ENCODE peak calls at places on chromosomes 1 and 21, in seven cellular contexts. Y is H1, M is SK-N-SH, Z is K562, A is HCT116, K is HepG2, R is GM12878. X is an unnamed sample.

GRCh38 chr1:39205102-39205780 is 746 bp downstream of the MACF1 start:
- DNase-seq in Y (no peak), Z (peak), A (no peak), K (no peak), M (no peak), R (no peak), X (peak)

GRCh38 chr21:45308211-45309068 is 20.7 kb upstream of the POFUT2 start:
- DNase-seq in M (no peak), Z (no peak), K (peak), A (no peak), R (no peak), Y (no peak), X (no peak)

GRCh38 chr1:68358439-68358838 is 91.3 kb downstream of the RPE65 start:
- DNase-seq in M (no peak), K (no peak), R (no peak), A (no peak), Y (no peak), Z (no peak), X (no peak)

GRCh38 chr1:213231795-213232231 is 180.8 kb downstream of the RPS6KC1 start:
- DNase-seq in K (no peak), Z (no peak), Y (peak), R (no peak), M (peak), A (no peak), X (no peak)

GRCh38 chr1:20339811-20340457 is 49.3 kb downstream of the VWA5B1 start:
- DNase-seq in K (no peak), Z (no peak), Y (no peak), M (peak), A (no peak), R (no peak), X (no peak)

GRCh38 chr1:119351997-119352396 is 16.6 kb upstream of the HAO2 start:
- DNase-seq in Y (no peak), M (no peak), R (no peak), A (no peak), Z (no peak), K (no peak), X (no peak)

GRCh38 chr1:115706774-115707425 is 61.6 kb downstream of the CASQ2 start:
- DNase-seq in M (peak), R (peak), Z (peak), A (peak), K (peak), Y (no peak), X (peak)

GRCh38 chr1:1940123-1940425 is 21.0 kb upstream of the TMEM52 start:
- DNase-seq in R (no peak), Z (no peak), Y (no peak), A (no peak), M (peak), K (no peak), X (no peak)

GRCh38 chr1:234369784-234370183 is 3.5 kb upstream of the COA6 start:
- DNase-seq in M (no peak), Z (no peak), K (no peak), Y (no peak), R (no peak), A (no peak), X (no peak)

GRCh38 chr1:196538473-196538872 is 69.8 kb downstream of the KCNT2 start:
- DNase-seq in Y (no peak), A (no peak), M (no peak), R (no peak), Z (peak), K (no peak), X (no peak)

GRCh38 chr1:210347112-210347511 is 18.4 kb downstream of the HHAT start:
- DNase-seq in K (no peak), Z (no peak), R (no peak), A (no peak), M (no peak), Y (no peak), X (no peak)

GRCh38 chr1:28830814-28831213 is 18.8 kb downstream of the OPRD1 start:
- DNase-seq in Z (peak), K (no peak), M (peak), R (no peak), Y (no peak), A (no peak), X (no peak)

GRCh38 chr1:89754518-89754917 is 66.3 kb upstream of the LRRC8D start:
- DNase-seq in Y (no peak), Z (no peak), R (no peak), M (no peak), A (no peak), K (no peak), X (no peak)

GRCh38 chr1:154878371-154879355 is 8.6 kb upstream of the KCNN3 start:
- DNase-seq in R (no peak), Z (peak), K (peak), Y (peak), M (peak), A (peak), X (peak)

GRCh38 chr1:9701661-9702060 is 50.1 kb downstream of the PIK3CD start:
- DNase-seq in R (no peak), A (no peak), Y (no peak), Z (no peak), M (no peak), K (no peak), X (no peak)

GRCh38 chr1:204723131-204723787 is 37.7 kb upstream of the LRRN2 start:
- DNase-seq in Z (no peak), K (no peak), A (no peak), R (no peak), Y (no peak), M (no peak), X (no peak)

GRCh38 chr1:239247299-239247698 is 139.1 kb upstream of the CHRM3 start:
- DNase-seq in M (no peak), A (no peak), R (no peak), K (no peak), Y (no peak), Z (no peak), X (no peak)

GRCh38 chr1:53837924-53838653 is at the start of gene NDC1:
- DNase-seq in Y (peak), M (peak), A (peak), Z (peak), K (peak), R (peak), X (peak)

GRCh38 chr1:6097824-6098223 is 52.1 kb downstream of the KCNAB2 start:
- DNase-seq in M (no peak), A (no peak), R (no peak), Z (no peak), Y (no peak), K (no peak), X (no peak)

GRCh38 chr1:26351591-26352337 is 2.2 kb downstream of the CRYBG2 start:
- DNase-seq in Z (peak), R (no peak), A (peak), K (peak), M (no peak), Y (no peak), X (no peak)

GRCh38 chr1:178919581-178919980 is 48.7 kb upstream of the ANGPTL1 start:
- DNase-seq in Z (no peak), K (peak), A (no peak), Y (no peak), R (no peak), M (no peak), X (no peak)

GRCh38 chr1:90709535-90709934 is 7.6 kb downstream of the BARHL2 start:
- DNase-seq in Z (no peak), R (no peak), M (no peak), Y (no peak), A (no peak), K (no peak), X (no peak)

GRCh38 chr1:6424619-6425593 is at the start of gene ESPN:
- DNase-seq in K (no peak), Z (peak), Y (no peak), A (no peak), R (no peak), M (peak), X (peak)

GRCh38 chr1:209884665-209885117 is 53.3 kb upstream of the SYT14 start:
- DNase-seq in R (peak), Z (peak), M (no peak), K (peak), A (peak), Y (no peak), X (no peak)

GRCh38 chr21:45022736-45023135 is 51.6 kb upstream of the ADARB1 start:
- DNase-seq in Y (no peak), Z (no peak), R (no peak), A (no peak), M (no peak), K (no peak), X (no peak)

GRCh38 chr1:5658340-5659316 is 333.6 kb downstream of the NPHP4 start:
- DNase-seq in A (peak), Z (no peak), Y (no peak), K (no peak), M (no peak), R (no peak), X (no peak)

GRCh38 chr1:108831225-108831624 is 25.7 kb downstream of the AKNAD1 start:
- DNase-seq in M (no peak), Y (no peak), Z (no peak), A (no peak), K (no peak), R (no peak), X (no peak)

DNA sequence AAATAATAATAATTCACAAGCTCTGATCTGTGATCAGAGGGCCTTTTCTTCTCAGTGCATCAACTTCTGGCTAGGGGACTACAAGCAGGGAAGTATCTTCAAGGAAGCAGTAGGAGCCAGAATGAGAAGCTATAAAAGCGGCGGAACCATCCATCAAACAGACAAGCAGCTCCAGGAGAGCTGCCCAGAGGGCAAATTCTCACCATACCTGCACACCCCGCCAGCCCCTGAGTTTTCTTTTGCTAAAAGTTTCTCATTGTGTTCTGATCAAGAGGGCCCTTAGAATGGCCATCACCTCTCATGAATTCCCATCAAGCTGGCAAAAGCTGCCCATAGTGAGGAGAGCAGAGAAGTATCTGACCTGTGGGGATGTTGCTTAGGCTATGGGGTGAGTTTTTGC is 99.5 kb downstream of the SMYD2 start:
- DNase-seq in A (no peak), Z (no peak), K (no peak), Y (no peak), R (no peak), M (no peak), X (peak)
- TF ChIP-seq JUND in A (no peak), Z (no peak), K (no peak), Y (no peak), R (no peak), M (no peak), X (peak)

DNA sequence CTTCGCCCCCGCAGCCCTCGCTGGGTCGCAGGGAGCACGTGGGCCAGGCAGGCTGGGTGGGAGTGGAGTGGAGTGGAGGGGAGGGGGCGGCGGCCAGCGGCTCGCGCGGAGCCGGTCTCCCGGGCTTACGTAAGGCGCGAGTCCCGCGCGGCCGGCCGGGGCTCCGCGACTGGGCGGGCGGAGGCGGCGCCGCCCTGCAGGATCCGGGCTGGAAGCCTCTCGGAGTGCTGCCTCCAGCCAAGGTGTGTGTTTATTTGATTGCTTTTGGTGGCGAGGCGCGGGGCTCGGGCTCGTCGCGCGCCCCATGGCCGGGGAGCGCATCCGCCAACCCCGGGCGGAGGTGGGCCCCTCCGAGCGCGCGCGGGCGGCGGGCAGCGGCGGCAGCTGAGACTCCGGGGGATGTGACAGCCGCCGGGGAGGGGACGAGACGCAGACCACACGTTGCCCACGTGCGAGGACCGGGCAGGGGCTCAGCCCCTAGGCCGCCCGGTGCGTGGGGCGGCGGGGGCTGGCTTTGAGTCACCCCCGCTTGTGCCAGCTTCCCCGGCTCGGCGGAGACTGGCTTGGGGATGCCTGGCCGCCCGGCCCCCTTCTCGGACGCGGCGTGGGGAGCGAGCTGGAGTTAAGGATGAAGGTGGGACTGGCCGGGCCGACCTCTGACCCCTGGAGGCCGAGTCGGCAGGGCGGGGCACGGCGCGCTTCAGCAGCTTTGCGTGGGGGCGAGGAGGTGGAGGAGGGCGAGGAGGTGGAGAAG is 402 bp upstream of the AK4 start:
- DNase-seq in A (no peak), R (no peak), Y (no peak), M (peak), Z (peak), K (no peak), X (peak)
- TF ChIP-seq JUND in A (no peak), R (no peak), Y (no peak), M (no peak), Z (no peak), K (no peak), X (no peak)

GRCh38 chr1:60922304-60922703 is 160.1 kb upstream of the NFIA start:
- DNase-seq in M (no peak), R (no peak), A (no peak), Y (no peak), K (no peak), Z (no peak), X (no peak)
- TF ChIP-seq JUND in M (no peak), R (no peak), A (no peak), Y (no peak), K (no peak), Z (no peak), X (no peak)

DNA sequence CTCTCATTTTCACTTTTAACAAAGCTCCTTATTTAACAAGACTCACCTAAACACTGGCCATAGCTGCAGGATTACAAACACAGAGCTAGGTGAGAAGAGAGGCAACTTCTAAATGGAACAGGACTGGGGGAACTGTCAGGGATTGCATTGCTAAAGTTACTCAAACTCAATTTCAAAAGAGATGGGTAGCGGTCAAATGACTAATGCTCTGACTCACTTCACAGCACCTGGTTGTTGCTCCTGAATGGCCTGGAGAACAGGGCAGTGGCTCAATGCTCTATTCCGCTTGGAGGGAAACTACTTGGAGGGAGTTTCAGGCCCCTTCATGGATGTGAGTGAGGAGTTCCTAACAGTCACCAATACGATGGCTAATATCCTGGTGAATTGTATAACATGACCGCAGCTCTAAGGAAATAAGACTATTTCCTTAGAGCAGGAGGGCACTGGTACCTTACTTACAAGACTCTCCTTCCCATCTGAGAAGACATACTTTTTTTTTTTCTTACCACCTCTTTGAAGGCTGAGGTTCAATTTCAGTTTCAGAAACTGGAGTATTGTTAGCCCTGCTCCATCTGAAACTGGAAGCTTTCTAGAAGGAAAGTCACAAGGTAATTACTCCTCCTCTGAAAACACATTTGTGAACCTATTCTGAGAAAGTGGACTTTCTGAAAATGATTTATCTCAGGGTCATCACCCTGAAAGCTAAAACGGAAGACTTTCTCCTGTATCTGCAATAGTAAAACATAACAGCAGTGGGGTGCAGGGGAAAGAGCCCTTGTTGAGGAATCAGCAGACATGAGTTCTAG is 9.5 kb downstream of the DPT start:
- DNase-seq in M (no peak), K (peak), A (peak), R (peak), Z (no peak), Y (no peak), X (no peak)
- TF ChIP-seq JUND in M (no peak), K (no peak), A (peak), R (no peak), Z (no peak), Y (no peak), X (no peak)

DNA sequence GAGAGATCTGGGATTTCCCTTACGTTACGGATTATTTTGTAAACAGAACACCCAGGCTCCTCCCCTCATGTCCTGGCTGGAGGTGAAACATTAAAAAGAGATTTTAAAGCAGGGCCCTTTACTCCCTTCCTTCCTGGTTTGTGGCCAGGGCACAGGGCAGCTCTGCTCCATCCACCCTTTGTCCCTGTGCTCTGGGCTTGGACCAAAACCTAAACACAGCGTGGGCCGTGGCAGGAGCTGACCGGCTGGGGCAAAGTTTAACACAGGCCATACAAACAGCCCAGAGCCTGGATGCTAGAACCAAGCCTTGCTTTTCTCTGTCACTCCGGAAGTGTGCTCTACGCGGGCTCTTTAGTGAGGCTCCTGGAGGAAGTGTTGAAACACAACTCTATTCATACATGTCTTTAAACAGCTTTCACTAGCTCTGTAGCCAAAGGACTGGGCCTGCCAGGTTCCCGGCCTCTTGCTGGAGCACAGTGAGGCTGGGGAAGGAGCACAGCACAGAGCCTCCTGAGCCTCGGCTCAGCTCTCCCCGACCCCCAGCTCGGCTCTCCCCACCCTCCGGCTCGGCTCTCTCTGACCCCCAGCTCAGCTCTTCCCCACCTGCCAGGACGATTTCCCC is 84.7 kb downstream of the PDE9A start:
- DNase-seq in M (no peak), Z (no peak), K (peak), Y (no peak), R (no peak), A (no peak), X (no peak)
- TF ChIP-seq JUND in M (no peak), Z (no peak), K (no peak), Y (no peak), R (no peak), A (no peak), X (no peak)

GRCh38 chr1:188867614-188868013 is 1610.0 kb downstream of the BRINP3 start:
- DNase-seq in Z (no peak), A (no peak), Y (no peak), R (no peak), M (no peak), K (no peak), X (no peak)

GRCh38 chr1:188872376-188872775 is 1605.3 kb downstream of the BRINP3 start:
- DNase-seq in R (no peak), A (no peak), K (no peak), M (no peak), Z (no peak), Y (no peak), X (no peak)
- TF ChIP-seq JUND in R (no peak), A (no peak), K (no peak), M (no peak), Z (no peak), Y (no peak), X (no peak)

DNA sequence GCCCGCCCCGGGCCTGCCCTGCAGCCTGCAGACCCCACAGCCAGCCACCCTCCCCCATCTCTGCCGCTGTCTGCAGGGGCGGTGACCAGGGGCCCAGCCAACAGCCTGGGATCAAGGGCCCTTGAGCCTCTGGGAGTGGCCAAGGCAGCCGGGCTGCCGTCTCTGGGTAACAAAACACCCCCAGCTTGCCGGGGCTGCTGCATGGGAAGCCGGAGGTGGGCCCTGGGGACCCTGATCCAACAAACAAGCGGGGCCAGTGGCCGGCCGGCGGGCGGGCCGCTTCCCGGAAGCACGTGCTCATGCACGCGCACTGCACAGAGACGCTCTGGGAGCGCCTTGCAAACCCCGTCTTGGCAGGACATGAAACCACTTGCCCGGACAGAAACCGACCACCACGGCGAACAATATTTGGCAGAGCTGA is 13.2 kb downstream of the MEGF6 start:
- DNase-seq in Z (no peak), R (no peak), Y (no peak), M (no peak), K (no peak), A (no peak), X (no peak)
- TF ChIP-seq JUND in Z (no peak), R (no peak), Y (no peak), M (no peak), K (no peak), A (no peak), X (no peak)

GRCh38 chr1:51955797-51956527 is 34.5 kb downstream of the RAB3B start:
- DNase-seq in K (no peak), M (no peak), A (no peak), R (peak), Z (no peak), Y (no peak), X (no peak)
- TF ChIP-seq JUND in K (no peak), M (no peak), A (peak), R (no peak), Z (no peak), Y (no peak), X (no peak)

DNA sequence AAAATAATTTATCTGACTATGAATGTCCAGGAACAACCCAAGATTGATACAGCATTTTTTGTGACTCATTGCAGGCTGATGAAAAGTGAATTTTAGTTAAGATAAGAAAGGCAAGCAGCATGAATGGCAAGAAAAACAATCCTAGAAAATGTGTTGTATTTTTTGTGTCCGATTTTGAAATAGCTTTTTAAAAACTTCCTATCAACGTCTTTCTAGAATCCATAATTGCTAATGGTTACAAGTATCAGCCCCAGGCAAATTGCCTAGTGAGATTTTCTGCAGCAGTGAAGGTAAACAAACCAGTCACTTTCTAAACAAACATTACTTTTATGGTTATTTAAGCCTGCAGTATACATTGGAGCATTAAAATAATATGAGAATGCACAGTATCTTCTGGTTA is 251.7 kb downstream of the PTPRC start:
- DNase-seq in Y (no peak), Z (no peak), R (no peak), A (no peak), K (no peak), M (no peak), X (peak)
- TF ChIP-seq JUND in Y (no peak), Z (no peak), R (no peak), A (no peak), K (no peak), M (peak), X (peak)